ENCODE peak calls at places on chromosomes 12 and 14, in four cellular contexts. One of them, this sample, is unnamed.

GRCh38 chr14:89572566-89573398 is 155.7 kb upstream of the FOXN3 start:
- DNase-seq in keratinocyte: no peak
- DNase-seq in effector memory CD8-positive, alpha-beta T cell: no peak
- DNase-seq in NCI-H2029 treated with DMSO at 0.1 percent for 48 hours: no peak
- DNase-seq in this sample: no peak

GRCh38 chr14:99628832-99629618 is 15.9 kb upstream of the HHIPL1 start:
- DNase-seq in keratinocyte: no peak
- DNase-seq in effector memory CD8-positive, alpha-beta T cell: peak
- DNase-seq in NCI-H2029 treated with DMSO at 0.1 percent for 48 hours: peak
- DNase-seq in this sample: peak

GRCh38 chr12:24901975-24902461 is 46.9 kb downstream of the BCAT1 start:
- DNase-seq in keratinocyte: no peak
- DNase-seq in effector memory CD8-positive, alpha-beta T cell: no peak
- DNase-seq in NCI-H2029 treated with DMSO at 0.1 percent for 48 hours: no peak
- DNase-seq in this sample: no peak

GRCh38 chr14:68627868-68628604 is 164.8 kb downstream of the ZFP36L1 start:
- DNase-seq in keratinocyte: peak
- DNase-seq in effector memory CD8-positive, alpha-beta T cell: peak
- DNase-seq in NCI-H2029 treated with DMSO at 0.1 percent for 48 hours: no peak
- DNase-seq in this sample: no peak

GRCh38 chr12:114790276-114790675 is 106.3 kb upstream of the TBX3 start:
- DNase-seq in keratinocyte: no peak
- DNase-seq in effector memory CD8-positive, alpha-beta T cell: no peak
- DNase-seq in NCI-H2029 treated with DMSO at 0.1 percent for 48 hours: no peak
- DNase-seq in this sample: no peak

GRCh38 chr12:39866135-39866534 is 239.7 kb downstream of the SLC2A13 start:
- DNase-seq in keratinocyte: no peak
- DNase-seq in effector memory CD8-positive, alpha-beta T cell: no peak
- DNase-seq in NCI-H2029 treated with DMSO at 0.1 percent for 48 hours: no peak
- DNase-seq in this sample: no peak

GRCh38 chr12:105741786-105742566 is 396.8 kb downstream of the NUAK1 start:
- DNase-seq in keratinocyte: peak
- DNase-seq in effector memory CD8-positive, alpha-beta T cell: no peak
- DNase-seq in NCI-H2029 treated with DMSO at 0.1 percent for 48 hours: no peak
- DNase-seq in this sample: no peak

GRCh38 chr12:38889297-38889815 is 16.0 kb downstream of the CPNE8 start:
- DNase-seq in keratinocyte: no peak
- DNase-seq in effector memory CD8-positive, alpha-beta T cell: no peak
- DNase-seq in NCI-H2029 treated with DMSO at 0.1 percent for 48 hours: no peak
- DNase-seq in this sample: no peak

GRCh38 chr12:29991924-29992323 is 208.2 kb upstream of the TMTC1 start:
- DNase-seq in keratinocyte: no peak
- DNase-seq in effector memory CD8-positive, alpha-beta T cell: no peak
- DNase-seq in NCI-H2029 treated with DMSO at 0.1 percent for 48 hours: no peak
- DNase-seq in this sample: no peak

GRCh38 chr12:41801261-41801660 is 343.4 kb downstream of the GXYLT1 start:
- DNase-seq in keratinocyte: no peak
- DNase-seq in effector memory CD8-positive, alpha-beta T cell: no peak
- DNase-seq in NCI-H2029 treated with DMSO at 0.1 percent for 48 hours: no peak
- DNase-seq in this sample: no peak

GRCh38 chr14:65472189-65472588 is 59.7 kb downstream of the FUT8 start:
- DNase-seq in keratinocyte: no peak
- DNase-seq in effector memory CD8-positive, alpha-beta T cell: no peak
- DNase-seq in NCI-H2029 treated with DMSO at 0.1 percent for 48 hours: peak
- DNase-seq in this sample: no peak

GRCh38 chr12:40405419-40405818 is 180.6 kb downstream of the LRRK2 start:
- DNase-seq in keratinocyte: no peak
- DNase-seq in effector memory CD8-positive, alpha-beta T cell: no peak
- DNase-seq in NCI-H2029 treated with DMSO at 0.1 percent for 48 hours: no peak
- DNase-seq in this sample: no peak

GRCh38 chr12:27981874-27982273 is 9.3 kb upstream of the PTHLH start:
- DNase-seq in keratinocyte: peak
- DNase-seq in effector memory CD8-positive, alpha-beta T cell: no peak
- DNase-seq in NCI-H2029 treated with DMSO at 0.1 percent for 48 hours: no peak
- DNase-seq in this sample: no peak

GRCh38 chr12:109736552-109737108 is 23.0 kb downstream of the FAM222A start:
- DNase-seq in keratinocyte: no peak
- DNase-seq in effector memory CD8-positive, alpha-beta T cell: no peak
- DNase-seq in NCI-H2029 treated with DMSO at 0.1 percent for 48 hours: no peak
- DNase-seq in this sample: peak

GRCh38 chr14:22561661-22562579 is 27.1 kb downstream of the DAD1 start:
- DNase-seq in keratinocyte: no peak
- DNase-seq in effector memory CD8-positive, alpha-beta T cell: peak
- DNase-seq in NCI-H2029 treated with DMSO at 0.1 percent for 48 hours: no peak
- DNase-seq in this sample: no peak

GRCh38 chr12:56020437-56021189 is at the start of gene IKZF4:
- DNase-seq in keratinocyte: no peak
- DNase-seq in effector memory CD8-positive, alpha-beta T cell: no peak
- DNase-seq in NCI-H2029 treated with DMSO at 0.1 percent for 48 hours: no peak
- DNase-seq in this sample: peak

GRCh38 chr12:51695241-51696010 is 104.4 kb downstream of the SCN8A start:
- DNase-seq in keratinocyte: no peak
- DNase-seq in effector memory CD8-positive, alpha-beta T cell: no peak
- DNase-seq in NCI-H2029 treated with DMSO at 0.1 percent for 48 hours: no peak
- DNase-seq in this sample: no peak

GRCh38 chr12:132237772-132238486 is 91.5 kb downstream of the GALNT9 start:
- DNase-seq in keratinocyte: no peak
- DNase-seq in effector memory CD8-positive, alpha-beta T cell: no peak
- DNase-seq in NCI-H2029 treated with DMSO at 0.1 percent for 48 hours: no peak
- DNase-seq in this sample: no peak

GRCh38 chr14:78863143-78863542 is 693.0 kb downstream of the NRXN3 start:
- DNase-seq in keratinocyte: peak
- DNase-seq in effector memory CD8-positive, alpha-beta T cell: no peak
- DNase-seq in NCI-H2029 treated with DMSO at 0.1 percent for 48 hours: no peak
- DNase-seq in this sample: peak

GRCh38 chr12:56188786-56189335 is 422 bp downstream of the SMARCC2 start:
- DNase-seq in keratinocyte: no peak
- DNase-seq in effector memory CD8-positive, alpha-beta T cell: peak
- DNase-seq in NCI-H2029 treated with DMSO at 0.1 percent for 48 hours: no peak
- DNase-seq in this sample: no peak

GRCh38 chr14:42523656-42524055 is 917.0 kb downstream of the LRFN5 start:
- DNase-seq in keratinocyte: no peak
- DNase-seq in effector memory CD8-positive, alpha-beta T cell: no peak
- DNase-seq in NCI-H2029 treated with DMSO at 0.1 percent for 48 hours: no peak
- DNase-seq in this sample: peak

GRCh38 chr14:68554231-68554630 is 238.6 kb downstream of the ZFP36L1 start:
- DNase-seq in keratinocyte: no peak
- DNase-seq in effector memory CD8-positive, alpha-beta T cell: no peak
- DNase-seq in NCI-H2029 treated with DMSO at 0.1 percent for 48 hours: no peak
- DNase-seq in this sample: no peak

GRCh38 chr12:100375023-100375737 is 18.3 kb downstream of the SLC17A8 start:
- DNase-seq in keratinocyte: no peak
- DNase-seq in effector memory CD8-positive, alpha-beta T cell: no peak
- DNase-seq in NCI-H2029 treated with DMSO at 0.1 percent for 48 hours: peak
- DNase-seq in this sample: no peak

GRCh38 chr12:48286665-48287064 is 64.1 kb downstream of the ZNF641 start:
- DNase-seq in keratinocyte: no peak
- DNase-seq in effector memory CD8-positive, alpha-beta T cell: no peak
- DNase-seq in NCI-H2029 treated with DMSO at 0.1 percent for 48 hours: no peak
- DNase-seq in this sample: peak

GRCh38 chr12:119642986-119643385 is 24.9 kb upstream of the PRKAB1 start:
- DNase-seq in keratinocyte: no peak
- DNase-seq in effector memory CD8-positive, alpha-beta T cell: no peak
- DNase-seq in NCI-H2029 treated with DMSO at 0.1 percent for 48 hours: no peak
- DNase-seq in this sample: no peak

GRCh38 chr12:38543151-38543550 is 226.6 kb downstream of the ALG10B start:
- DNase-seq in keratinocyte: no peak
- DNase-seq in effector memory CD8-positive, alpha-beta T cell: no peak
- DNase-seq in NCI-H2029 treated with DMSO at 0.1 percent for 48 hours: no peak
- DNase-seq in this sample: no peak